ENCODE peak calls at places on chromosomes 3 and 15, in six cellular contexts. One of them, this sample, is unnamed.

GRCh38 chr3:15859507-15860013 is 61.8 kb upstream of the ANKRD28 start:
- DNase-seq in uterus: peak
- DNase-seq in right lobe of liver: peak
- DNase-seq in breast epithelium: peak
- DNase-seq in IMR-90: peak
- DNase-seq in ovary: peak
- DNase-seq in this sample: peak

GRCh38 chr3:54863806-54864205 is 64.1 kb downstream of the LRTM1 start:
- DNase-seq in uterus: no peak
- DNase-seq in right lobe of liver: no peak
- DNase-seq in breast epithelium: no peak
- DNase-seq in IMR-90: no peak
- DNase-seq in ovary: no peak
- DNase-seq in this sample: no peak

GRCh38 chr3:112497897-112498548 is 1.2 kb downstream of the BTLA start:
- DNase-seq in uterus: no peak
- DNase-seq in right lobe of liver: no peak
- DNase-seq in breast epithelium: no peak
- DNase-seq in IMR-90: no peak
- DNase-seq in ovary: no peak
- DNase-seq in this sample: no peak

GRCh38 chr3:30535515-30535914 is 70.9 kb upstream of the TGFBR2 start:
- DNase-seq in uterus: no peak
- DNase-seq in right lobe of liver: no peak
- DNase-seq in breast epithelium: no peak
- DNase-seq in IMR-90: no peak
- DNase-seq in ovary: no peak
- DNase-seq in this sample: no peak

GRCh38 chr3:170520996-170521395 is 64.9 kb downstream of the SLC7A14 start:
- DNase-seq in uterus: no peak
- DNase-seq in right lobe of liver: no peak
- DNase-seq in breast epithelium: no peak
- DNase-seq in IMR-90: peak
- DNase-seq in ovary: no peak
- DNase-seq in this sample: no peak

GRCh38 chr15:48877630-48878595 is at the start of gene EID1:
- DNase-seq in uterus: peak
- DNase-seq in right lobe of liver: peak
- DNase-seq in breast epithelium: peak
- DNase-seq in IMR-90: peak
- DNase-seq in ovary: peak
- DNase-seq in this sample: peak

GRCh38 chr3:127690823-127691452 is 18.2 kb downstream of the ABTB1 start:
- DNase-seq in uterus: no peak
- DNase-seq in right lobe of liver: peak
- DNase-seq in breast epithelium: no peak
- DNase-seq in IMR-90: peak
- DNase-seq in ovary: no peak
- DNase-seq in this sample: no peak

GRCh38 chr3:192831801-192832347 is 85.8 kb downstream of the MB21D2 start:
- DNase-seq in uterus: no peak
- DNase-seq in right lobe of liver: no peak
- DNase-seq in breast epithelium: no peak
- DNase-seq in IMR-90: no peak
- DNase-seq in ovary: no peak
- DNase-seq in this sample: no peak

GRCh38 chr3:23702198-23702597 is 103.6 kb upstream of the UBE2E1 start:
- DNase-seq in uterus: no peak
- DNase-seq in right lobe of liver: no peak
- DNase-seq in breast epithelium: no peak
- DNase-seq in IMR-90: peak
- DNase-seq in ovary: no peak
- DNase-seq in this sample: no peak

GRCh38 chr3:169891886-169892285 is 19.5 kb upstream of the SAMD7 start:
- DNase-seq in uterus: no peak
- DNase-seq in right lobe of liver: no peak
- DNase-seq in breast epithelium: no peak
- DNase-seq in IMR-90: no peak
- DNase-seq in ovary: no peak
- DNase-seq in this sample: no peak

GRCh38 chr3:35737934-35738706 is 98.8 kb downstream of the ARPP21 start:
- DNase-seq in uterus: no peak
- DNase-seq in right lobe of liver: no peak
- DNase-seq in breast epithelium: no peak
- DNase-seq in IMR-90: no peak
- DNase-seq in ovary: no peak
- DNase-seq in this sample: no peak

GRCh38 chr3:158791259-158791920 is 10.5 kb upstream of the MFSD1 start:
- DNase-seq in uterus: no peak
- DNase-seq in right lobe of liver: no peak
- DNase-seq in breast epithelium: no peak
- DNase-seq in IMR-90: peak
- DNase-seq in ovary: no peak
- DNase-seq in this sample: peak

GRCh38 chr15:60814062-60814461 is 335.1 kb upstream of the ICE2 start:
- DNase-seq in uterus: no peak
- DNase-seq in right lobe of liver: no peak
- DNase-seq in breast epithelium: no peak
- DNase-seq in IMR-90: no peak
- DNase-seq in ovary: no peak
- DNase-seq in this sample: no peak

GRCh38 chr15:32834156-32834555 is 116.4 kb downstream of the GREM1 start:
- DNase-seq in uterus: no peak
- DNase-seq in right lobe of liver: no peak
- DNase-seq in breast epithelium: no peak
- DNase-seq in IMR-90: no peak
- DNase-seq in ovary: no peak
- DNase-seq in this sample: no peak

GRCh38 chr3:157327018-157327417 is 109.6 kb upstream of the PTX3 start:
- DNase-seq in uterus: no peak
- DNase-seq in right lobe of liver: no peak
- DNase-seq in breast epithelium: no peak
- DNase-seq in IMR-90: no peak
- DNase-seq in ovary: no peak
- DNase-seq in this sample: no peak

GRCh38 chr15:79887054-79887453 is 9.8 kb downstream of the MTHFS start:
- DNase-seq in uterus: no peak
- DNase-seq in right lobe of liver: no peak
- DNase-seq in breast epithelium: no peak
- DNase-seq in IMR-90: no peak
- DNase-seq in ovary: no peak
- DNase-seq in this sample: no peak

GRCh38 chr15:76904461-76905012 is 603 bp downstream of the SCAPER start:
- DNase-seq in uterus: no peak
- DNase-seq in right lobe of liver: no peak
- DNase-seq in breast epithelium: no peak
- DNase-seq in IMR-90: peak
- DNase-seq in ovary: peak
- DNase-seq in this sample: peak

GRCh38 chr3:110234831-110235230 is 836.8 kb upstream of the NECTIN3 start:
- DNase-seq in uterus: no peak
- DNase-seq in right lobe of liver: no peak
- DNase-seq in breast epithelium: no peak
- DNase-seq in IMR-90: peak
- DNase-seq in ovary: no peak
- DNase-seq in this sample: no peak

GRCh38 chr15:44692659-44693058 is 18.5 kb downstream of the PATL2 start:
- DNase-seq in uterus: no peak
- DNase-seq in right lobe of liver: no peak
- DNase-seq in breast epithelium: no peak
- DNase-seq in IMR-90: no peak
- DNase-seq in ovary: no peak
- DNase-seq in this sample: no peak

GRCh38 chr3:196471551-196471950 is 32.0 kb downstream of the RNF168 start:
- DNase-seq in uterus: no peak
- DNase-seq in right lobe of liver: no peak
- DNase-seq in breast epithelium: no peak
- DNase-seq in IMR-90: peak
- DNase-seq in ovary: no peak
- DNase-seq in this sample: no peak

GRCh38 chr3:63128380-63128779 is 149.7 kb upstream of the SYNPR start:
- DNase-seq in uterus: no peak
- DNase-seq in right lobe of liver: no peak
- DNase-seq in breast epithelium: no peak
- DNase-seq in IMR-90: no peak
- DNase-seq in ovary: no peak
- DNase-seq in this sample: no peak
- TF ChIP-seq POLR2A in uterus: no peak
- TF ChIP-seq POLR2A in right lobe of liver: no peak
- TF ChIP-seq POLR2A in breast epithelium: no peak
- TF ChIP-seq POLR2A in IMR-90: no peak
- TF ChIP-seq POLR2A in ovary: no peak
- TF ChIP-seq POLR2A in this sample: no peak

GRCh38 chr15:71271327-71271726 is 156.1 kb downstream of the THSD4 start:
- DNase-seq in uterus: no peak
- DNase-seq in right lobe of liver: no peak
- DNase-seq in breast epithelium: no peak
- DNase-seq in IMR-90: no peak
- DNase-seq in ovary: no peak
- DNase-seq in this sample: no peak

GRCh38 chr15:71275098-71275497 is 159.8 kb downstream of the THSD4 start:
- DNase-seq in uterus: no peak
- DNase-seq in right lobe of liver: no peak
- DNase-seq in breast epithelium: no peak
- DNase-seq in IMR-90: peak
- DNase-seq in ovary: no peak
- DNase-seq in this sample: no peak

GRCh38 chr15:71274448-71274798 is 159.2 kb downstream of the THSD4 start:
- DNase-seq in uterus: no peak
- DNase-seq in right lobe of liver: no peak
- DNase-seq in breast epithelium: no peak
- DNase-seq in IMR-90: peak
- DNase-seq in ovary: no peak
- DNase-seq in this sample: no peak

GRCh38 chr15:71273731-71274447 is 158.6 kb downstream of the THSD4 start:
- DNase-seq in uterus: no peak
- DNase-seq in right lobe of liver: no peak
- DNase-seq in breast epithelium: no peak
- DNase-seq in IMR-90: no peak
- DNase-seq in ovary: no peak
- DNase-seq in this sample: no peak

DNA sequence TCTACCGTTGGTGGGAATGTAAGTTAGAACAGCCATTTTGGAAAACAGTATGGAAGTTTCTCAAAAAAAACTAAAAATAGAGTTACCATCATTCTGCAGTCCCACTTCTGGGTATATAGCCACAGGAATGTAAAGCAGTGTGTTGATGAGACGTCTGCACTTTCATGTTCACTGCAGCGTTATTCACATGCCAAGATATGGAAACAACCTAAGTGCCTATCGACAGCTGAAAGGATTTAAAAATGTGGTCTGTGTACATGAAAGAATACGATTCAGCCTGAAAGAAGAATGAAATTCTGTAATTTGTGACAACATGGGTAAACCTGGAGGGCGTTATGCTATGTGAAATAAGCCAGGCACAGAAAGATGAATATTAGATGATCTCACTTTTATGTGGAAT is 157.7 kb downstream of the THSD4 start:
- DNase-seq in uterus: no peak
- DNase-seq in right lobe of liver: no peak
- DNase-seq in breast epithelium: no peak
- DNase-seq in IMR-90: peak
- DNase-seq in ovary: no peak
- DNase-seq in this sample: no peak
- H3K27ac ChIP-seq in uterus: peak
- H3K27ac ChIP-seq in right lobe of liver: peak
- H3K27ac ChIP-seq in breast epithelium: no peak
- H3K27ac ChIP-seq in IMR-90: peak
- H3K27ac ChIP-seq in ovary: no peak
- H3K27ac ChIP-seq in this sample: no peak

GRCh38 chr3:153625506-153625905 is 463.5 kb downstream of the RAP2B start:
- DNase-seq in uterus: no peak
- DNase-seq in right lobe of liver: no peak
- DNase-seq in breast epithelium: no peak
- DNase-seq in IMR-90: peak
- DNase-seq in ovary: no peak
- DNase-seq in this sample: no peak
- TF ChIP-seq CTCF in uterus: no peak
- TF ChIP-seq CTCF in right lobe of liver: no peak
- TF ChIP-seq CTCF in breast epithelium: no peak
- TF ChIP-seq CTCF in IMR-90: no peak
- TF ChIP-seq CTCF in ovary: no peak
- TF ChIP-seq CTCF in this sample: no peak

GRCh38 chr3:9916734-9917680 is at the start of gene IL17RC:
- DNase-seq in uterus: peak
- DNase-seq in right lobe of liver: peak
- DNase-seq in breast epithelium: peak
- DNase-seq in IMR-90: peak
- DNase-seq in ovary: peak
- DNase-seq in this sample: peak
- TF ChIP-seq POLR2A in uterus: peak
- TF ChIP-seq POLR2A in right lobe of liver: peak
- TF ChIP-seq POLR2A in breast epithelium: no peak
- TF ChIP-seq POLR2A in IMR-90: no peak
- TF ChIP-seq POLR2A in ovary: peak
- TF ChIP-seq POLR2A in this sample: no peak

GRCh38 chr3:177102526-177102925 is 94.8 kb downstream of the TBL1XR1 start:
- DNase-seq in uterus: no peak
- DNase-seq in right lobe of liver: no peak
- DNase-seq in breast epithelium: no peak
- DNase-seq in IMR-90: peak
- DNase-seq in ovary: no peak
- DNase-seq in this sample: no peak
- H3K27ac ChIP-seq in uterus: no peak
- H3K27ac ChIP-seq in right lobe of liver: no peak
- H3K27ac ChIP-seq in breast epithelium: no peak
- H3K27ac ChIP-seq in IMR-90: no peak
- H3K27ac ChIP-seq in ovary: no peak
- H3K27ac ChIP-seq in this sample: no peak

DNA sequence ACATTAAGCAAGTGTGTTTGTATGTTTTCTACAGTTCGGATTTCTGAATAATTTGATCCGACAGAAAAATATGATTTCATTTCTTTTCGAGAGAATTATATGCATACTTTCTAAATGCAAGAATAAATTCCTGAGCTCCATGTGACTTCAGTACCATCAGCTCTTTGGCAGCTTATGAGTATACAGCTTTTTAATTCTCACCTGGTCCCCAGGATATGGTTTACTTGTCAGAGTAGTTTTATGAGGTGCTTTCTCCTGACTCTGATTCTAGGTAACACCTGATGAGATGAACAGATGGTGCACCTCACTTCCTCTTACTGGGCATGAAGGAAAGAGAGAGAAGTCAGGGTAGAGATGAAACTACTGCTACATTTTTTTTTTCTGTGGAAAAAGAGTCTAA is 3.1 kb downstream of the HGD start:
- DNase-seq in uterus: no peak
- DNase-seq in right lobe of liver: no peak
- DNase-seq in breast epithelium: no peak
- DNase-seq in IMR-90: no peak
- DNase-seq in ovary: no peak
- DNase-seq in this sample: no peak
- TF ChIP-seq CTCF in uterus: no peak
- TF ChIP-seq CTCF in right lobe of liver: no peak
- TF ChIP-seq CTCF in breast epithelium: no peak
- TF ChIP-seq CTCF in IMR-90: no peak
- TF ChIP-seq CTCF in ovary: no peak
- TF ChIP-seq CTCF in this sample: no peak

GRCh38 chr15:74489518-74490338 is 28.8 kb upstream of the UBL7 start:
- DNase-seq in uterus: peak
- DNase-seq in right lobe of liver: peak
- DNase-seq in breast epithelium: no peak
- DNase-seq in IMR-90: peak
- DNase-seq in ovary: peak
- DNase-seq in this sample: peak
- TF ChIP-seq POLR2A in uterus: no peak
- TF ChIP-seq POLR2A in right lobe of liver: no peak
- TF ChIP-seq POLR2A in breast epithelium: no peak
- TF ChIP-seq POLR2A in IMR-90: no peak
- TF ChIP-seq POLR2A in ovary: no peak
- TF ChIP-seq POLR2A in this sample: no peak

GRCh38 chr3:57164606-57165573 is at the start of gene IL17RD:
- DNase-seq in uterus: peak
- DNase-seq in right lobe of liver: peak
- DNase-seq in breast epithelium: peak
- DNase-seq in IMR-90: peak
- DNase-seq in ovary: peak
- DNase-seq in this sample: peak
- H3K27ac ChIP-seq in uterus: peak
- H3K27ac ChIP-seq in right lobe of liver: no peak
- H3K27ac ChIP-seq in breast epithelium: peak
- H3K27ac ChIP-seq in IMR-90: no peak
- H3K27ac ChIP-seq in ovary: peak
- H3K27ac ChIP-seq in this sample: peak